ENCODE peak calls at places on chromosomes 13 and 19, in six cellular contexts. Q is NCI-H2081; G is stimulated activated CD8-positive, alpha-beta memory T cell treated with anti-CD3 and anti-CD28 coated beads, Interleukin-15, amount 100 ng/mL, for 4 hours; I is mesenteric fat pad; E is T-cell; U is iPS-NIHi11. F is an unnamed sample.
A peak's percentile ranks its signal among the peaks of the same experiment; 100 is the strongest.

GRCh38 chr13:33642374-33643065 is 175.4 kb upstream of the RFC3 start:
- DNase-seq in Q (no peak), G (no peak), I (no peak), E (no peak), U (no peak), F (no peak)

GRCh38 chr19:8245869-8246835 is 37.0 kb downstream of the CERS4 start:
- DNase-seq in Q (no peak), G (no peak), I (no peak), E (no peak), U (no peak), F (no peak)

GRCh38 chr13:75180805-75181455 is 301.0 kb downstream of the TBC1D4 start:
- DNase-seq in Q (no peak), G (no peak), I (no peak), E (no peak), U (no peak), F (no peak)

GRCh38 chr19:45641274-45642105 is 2.3 kb upstream of the EML2 start:
- DNase-seq in Q (peak; percentile 79), G (peak; percentile 44), I (no peak), E (peak; percentile 47), U (peak; percentile 80), F (peak; percentile 72)

GRCh38 chr19:49812452-49812996 is 568 bp downstream of the FUZ start:
- DNase-seq in Q (no peak), G (no peak), I (no peak), E (no peak), U (no peak), F (no peak)

GRCh38 chr13:49610176-49610575 is 18.1 kb upstream of the ARL11 start:
- DNase-seq in Q (peak; percentile 19), G (no peak), I (no peak), E (no peak), U (no peak), F (no peak)

GRCh38 chr19:30226464-30227070 is 145.6 kb upstream of the ZNF536 start:
- DNase-seq in Q (no peak), G (no peak), I (peak; percentile 67), E (no peak), U (no peak), F (no peak)

GRCh38 chr19:2477141-2477710 is 1.3 kb downstream of the GADD45B start:
- DNase-seq in Q (no peak), G (no peak), I (no peak), E (no peak), U (no peak), F (peak; percentile 51)

GRCh38 chr13:43763143-43763759 is 23.5 kb downstream of the ENOX1 start:
- DNase-seq in Q (no peak), G (no peak), I (no peak), E (no peak), U (no peak), F (no peak)

GRCh38 chr19:2721570-2722540 is 683 bp upstream of the DIRAS1 start:
- DNase-seq in Q (no peak), G (no peak), I (no peak), E (no peak), U (no peak), F (no peak)

F was measured in activated B cell treated with CpG ODN at 0.5 μM for 24 hours.